ENCODE peak calls at places on chromosomes 4 and X, in nine cellular contexts. R is T-cell; P is GDM1; E is stimulated activated CD4-positive, alpha-beta T cell treated with anti-CD3 and anti-CD28 coated beads, Interleukin-4, amount 100 ng/mL, for 24 hours; H is fibroblast of the conjunctiva; S is activated T-helper 9 cell treated with anti-CD3 and anti-CD28 coated beads, Interleukin-2, amount 50 U/mL, for 16 hours; C is naive thymus-derived CD8-positive, alpha-beta T cell; N is Panc1; X is left lung. Q is an unnamed sample.

GRCh38 chr4:26120098-26120795 is 200.6 kb upstream of the RBPJ start:
- DNase-seq in R (no peak), P (no peak), E (no peak), H (no peak), S (no peak), C (no peak), N (no peak), X (no peak), Q (no peak)

GRCh38 chr4:40418430-40419230 is 83.5 kb downstream of the CHRNA9 start:
- DNase-seq in R (no peak), P (no peak), E (no peak), H (no peak), S (no peak), C (no peak), N (no peak), X (no peak), Q (no peak)

GRCh38 chrX:50813843-50814661 is at the start of gene SHROOM4:
- DNase-seq in R (no peak), P (no peak), E (no peak), H (no peak), S (no peak), C (no peak), N (no peak), X (peak), Q (peak)

GRCh38 chr4:55488716-55489115 is 58.0 kb downstream of the CLOCK start:
- DNase-seq in R (no peak), P (no peak), E (no peak), H (no peak), S (no peak), C (no peak), N (no peak), X (no peak), Q (no peak)

GRCh38 chr4:107838763-107839162 is 14.0 kb downstream of the SGMS2 start:
- DNase-seq in R (no peak), P (no peak), E (no peak), H (no peak), S (no peak), C (no peak), N (no peak), X (no peak), Q (no peak)

GRCh38 chrX:11427082-11428033 is 134.1 kb downstream of the AMELX start:
- DNase-seq in R (no peak), P (no peak), E (no peak), H (no peak), S (no peak), C (no peak), N (no peak), X (peak), Q (peak)

GRCh38 chr4:186161138-186161537 is 30.2 kb upstream of the CYP4V2 start:
- DNase-seq in R (no peak), P (no peak), E (peak), H (no peak), S (no peak), C (no peak), N (no peak), X (no peak), Q (no peak)

GRCh38 chr4:168587326-168588125 is 90.7 kb downstream of the PALLD start:
- DNase-seq in R (no peak), P (no peak), E (no peak), H (peak), S (no peak), C (no peak), N (no peak), X (no peak), Q (peak)

GRCh38 chrX:70434914-70435586 is 9.6 kb upstream of the DLG3 start:
- DNase-seq in R (no peak), P (no peak), E (no peak), H (no peak), S (no peak), C (no peak), N (no peak), X (no peak), Q (peak)

GRCh38 chr4:107824367-107825071 is at the start of gene SGMS2:
- DNase-seq in R (peak), P (no peak), E (peak), H (peak), S (peak), C (no peak), N (peak), X (peak), Q (peak)

GRCh38 chrX:119981286-119982070 is 37.9 kb upstream of the NKAP start:
- DNase-seq in R (no peak), P (no peak), E (no peak), H (peak), S (no peak), C (no peak), N (peak), X (no peak), Q (no peak)

GRCh38 chrX:72255445-72255844 is 16.6 kb upstream of the ERCC6L start:
- DNase-seq in R (no peak), P (no peak), E (no peak), H (no peak), S (no peak), C (no peak), N (no peak), X (peak), Q (no peak)

GRCh38 chrX:129737921-129738320 is 858 bp upstream of the XPNPEP2 start:
- DNase-seq in R (no peak), P (peak), E (no peak), H (no peak), S (no peak), C (no peak), N (no peak), X (no peak), Q (no peak)

GRCh38 chr4:116923389-116923788 is 162.0 kb downstream of the TRAM1L1 start:
- DNase-seq in R (no peak), P (no peak), E (no peak), H (no peak), S (no peak), C (no peak), N (no peak), X (no peak), Q (no peak)

GRCh38 chrX:110277609-110278008 is 40.3 kb downstream of the AMMECR1 start:
- DNase-seq in R (no peak), P (no peak), E (no peak), H (no peak), S (no peak), C (no peak), N (no peak), X (no peak), Q (no peak)

Q was measured in tibial artery.